ENCODE peak calls at places on chromosomes 12 and 14, in eight cellular contexts. One of them, this sample, is unnamed.

GRCh38 chr12:110102255-110102654 is 21.9 kb upstream of the IFT81 start:
- DNase-seq in small intestine: peak
- DNase-seq in Peyer's patch: peak
- DNase-seq in mucosa of descending colon: no peak
- DNase-seq in IMR-90: peak
- DNase-seq in tibial artery: no peak
- DNase-seq in A673: peak
- DNase-seq in Caco-2: peak
- DNase-seq in this sample: peak

GRCh38 chr14:62604524-62604923 is 440.7 kb downstream of the KCNH5 start:
- DNase-seq in small intestine: no peak
- DNase-seq in Peyer's patch: no peak
- DNase-seq in mucosa of descending colon: no peak
- DNase-seq in IMR-90: peak
- DNase-seq in tibial artery: no peak
- DNase-seq in A673: peak
- DNase-seq in Caco-2: no peak
- DNase-seq in this sample: no peak

GRCh38 chr12:23099604-23100003 is 474.6 kb downstream of the ETNK1 start:
- DNase-seq in small intestine: no peak
- DNase-seq in Peyer's patch: no peak
- DNase-seq in mucosa of descending colon: no peak
- DNase-seq in IMR-90: no peak
- DNase-seq in tibial artery: no peak
- DNase-seq in A673: no peak
- DNase-seq in Caco-2: no peak
- DNase-seq in this sample: no peak

GRCh38 chr12:121086896-121087295 is 45.8 kb upstream of the P2RX7 start:
- DNase-seq in small intestine: no peak
- DNase-seq in Peyer's patch: no peak
- DNase-seq in mucosa of descending colon: no peak
- DNase-seq in IMR-90: no peak
- DNase-seq in tibial artery: no peak
- DNase-seq in A673: no peak
- DNase-seq in Caco-2: no peak
- DNase-seq in this sample: no peak

GRCh38 chr12:9049520-9050133 is 60.3 kb downstream of the KLRG1 start:
- DNase-seq in small intestine: peak
- DNase-seq in Peyer's patch: no peak
- DNase-seq in mucosa of descending colon: no peak
- DNase-seq in IMR-90: peak
- DNase-seq in tibial artery: no peak
- DNase-seq in A673: peak
- DNase-seq in Caco-2: no peak
- DNase-seq in this sample: peak

GRCh38 chr12:126271138-126271537 is 1205.9 kb downstream of the AACS start:
- DNase-seq in small intestine: no peak
- DNase-seq in Peyer's patch: no peak
- DNase-seq in mucosa of descending colon: no peak
- DNase-seq in IMR-90: no peak
- DNase-seq in tibial artery: no peak
- DNase-seq in A673: no peak
- DNase-seq in Caco-2: no peak
- DNase-seq in this sample: no peak

GRCh38 chr12:72267974-72268373 is 4.2 kb upstream of the TRHDE start:
- DNase-seq in small intestine: no peak
- DNase-seq in Peyer's patch: no peak
- DNase-seq in mucosa of descending colon: no peak
- DNase-seq in IMR-90: peak
- DNase-seq in tibial artery: no peak
- DNase-seq in A673: peak
- DNase-seq in Caco-2: no peak
- DNase-seq in this sample: no peak

GRCh38 chr12:105983622-105984325 is 155.0 kb downstream of the NUAK1 start:
- DNase-seq in small intestine: no peak
- DNase-seq in Peyer's patch: no peak
- DNase-seq in mucosa of descending colon: no peak
- DNase-seq in IMR-90: peak
- DNase-seq in tibial artery: no peak
- DNase-seq in A673: no peak
- DNase-seq in Caco-2: no peak
- DNase-seq in this sample: peak

GRCh38 chr12:124481772-124482566 is 85.4 kb downstream of the NCOR2 start:
- DNase-seq in small intestine: no peak
- DNase-seq in Peyer's patch: peak
- DNase-seq in mucosa of descending colon: no peak
- DNase-seq in IMR-90: no peak
- DNase-seq in tibial artery: no peak
- DNase-seq in A673: no peak
- DNase-seq in Caco-2: no peak
- DNase-seq in this sample: no peak

DNA sequence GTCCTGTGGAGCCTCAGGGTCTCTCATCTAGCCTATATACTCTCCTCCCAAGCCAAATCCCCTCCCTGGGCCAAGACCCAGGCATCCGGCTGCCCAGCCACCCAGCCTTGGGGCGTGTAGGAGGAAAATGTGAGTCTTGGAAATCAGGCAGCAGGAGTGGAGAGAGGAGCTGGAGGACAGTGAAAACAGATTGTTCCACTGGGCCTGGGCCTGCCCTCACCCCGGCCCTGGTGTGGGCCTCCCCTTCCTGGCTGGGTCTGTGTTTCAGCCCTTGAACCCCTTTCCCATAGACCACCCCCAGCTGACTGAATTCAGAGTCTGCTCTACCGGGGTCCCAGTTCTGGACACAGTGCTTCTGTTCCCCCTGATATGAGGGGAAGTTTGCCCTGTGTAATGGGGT is 6.7 kb downstream of the ITGA5 start:
- DNase-seq in small intestine: no peak
- DNase-seq in Peyer's patch: no peak
- DNase-seq in mucosa of descending colon: no peak
- DNase-seq in IMR-90: no peak
- DNase-seq in tibial artery: peak
- DNase-seq in A673: no peak
- DNase-seq in Caco-2: no peak
- DNase-seq in this sample: no peak
- H3K4me3 ChIP-seq in small intestine: no peak
- H3K4me3 ChIP-seq in Peyer's patch: no peak
- H3K4me3 ChIP-seq in mucosa of descending colon: no peak
- H3K4me3 ChIP-seq in IMR-90: no peak
- H3K4me3 ChIP-seq in tibial artery: peak
- H3K4me3 ChIP-seq in A673: no peak
- H3K4me3 ChIP-seq in Caco-2: no peak
- H3K4me3 ChIP-seq in this sample: no peak

GRCh38 chr14:68285421-68286179 is 466.0 kb downstream of the RAD51B start:
- DNase-seq in small intestine: peak
- DNase-seq in Peyer's patch: peak
- DNase-seq in mucosa of descending colon: no peak
- DNase-seq in IMR-90: no peak
- DNase-seq in tibial artery: no peak
- DNase-seq in A673: no peak
- DNase-seq in Caco-2: no peak
- DNase-seq in this sample: no peak

GRCh38 chr14:68282479-68283377 is 463.1 kb downstream of the RAD51B start:
- DNase-seq in small intestine: no peak
- DNase-seq in Peyer's patch: no peak
- DNase-seq in mucosa of descending colon: no peak
- DNase-seq in IMR-90: no peak
- DNase-seq in tibial artery: no peak
- DNase-seq in A673: no peak
- DNase-seq in Caco-2: no peak
- DNase-seq in this sample: no peak

GRCh38 chr14:68283378-68284123 is 464.0 kb downstream of the RAD51B start:
- DNase-seq in small intestine: peak
- DNase-seq in Peyer's patch: peak
- DNase-seq in mucosa of descending colon: peak
- DNase-seq in IMR-90: no peak
- DNase-seq in tibial artery: no peak
- DNase-seq in A673: no peak
- DNase-seq in Caco-2: no peak
- DNase-seq in this sample: no peak

GRCh38 chr14:68284834-68285233 is 465.3 kb downstream of the RAD51B start:
- DNase-seq in small intestine: no peak
- DNase-seq in Peyer's patch: no peak
- DNase-seq in mucosa of descending colon: no peak
- DNase-seq in IMR-90: no peak
- DNase-seq in tibial artery: no peak
- DNase-seq in A673: no peak
- DNase-seq in Caco-2: no peak
- DNase-seq in this sample: no peak

GRCh38 chr14:68284333-68284732 is 464.8 kb downstream of the RAD51B start:
- DNase-seq in small intestine: no peak
- DNase-seq in Peyer's patch: no peak
- DNase-seq in mucosa of descending colon: no peak
- DNase-seq in IMR-90: no peak
- DNase-seq in tibial artery: no peak
- DNase-seq in A673: no peak
- DNase-seq in Caco-2: no peak
- DNase-seq in this sample: no peak
- H3K4me3 ChIP-seq in small intestine: no peak
- H3K4me3 ChIP-seq in Peyer's patch: no peak
- H3K4me3 ChIP-seq in mucosa of descending colon: no peak
- H3K4me3 ChIP-seq in IMR-90: no peak
- H3K4me3 ChIP-seq in tibial artery: no peak
- H3K4me3 ChIP-seq in A673: no peak
- H3K4me3 ChIP-seq in Caco-2: no peak
- H3K4me3 ChIP-seq in this sample: no peak

GRCh38 chr14:42374332-42374731 is 767.7 kb downstream of the LRFN5 start:
- DNase-seq in small intestine: no peak
- DNase-seq in Peyer's patch: no peak
- DNase-seq in mucosa of descending colon: no peak
- DNase-seq in IMR-90: no peak
- DNase-seq in tibial artery: no peak
- DNase-seq in A673: no peak
- DNase-seq in Caco-2: no peak
- DNase-seq in this sample: no peak

GRCh38 chr14:42378274-42378673 is 771.6 kb downstream of the LRFN5 start:
- DNase-seq in small intestine: no peak
- DNase-seq in Peyer's patch: no peak
- DNase-seq in mucosa of descending colon: no peak
- DNase-seq in IMR-90: no peak
- DNase-seq in tibial artery: no peak
- DNase-seq in A673: no peak
- DNase-seq in Caco-2: no peak
- DNase-seq in this sample: no peak

GRCh38 chr14:42378880-42379279 is 772.2 kb downstream of the LRFN5 start:
- DNase-seq in small intestine: no peak
- DNase-seq in Peyer's patch: no peak
- DNase-seq in mucosa of descending colon: no peak
- DNase-seq in IMR-90: no peak
- DNase-seq in tibial artery: no peak
- DNase-seq in A673: no peak
- DNase-seq in Caco-2: no peak
- DNase-seq in this sample: no peak
- H3K4me3 ChIP-seq in small intestine: no peak
- H3K4me3 ChIP-seq in Peyer's patch: no peak
- H3K4me3 ChIP-seq in mucosa of descending colon: no peak
- H3K4me3 ChIP-seq in IMR-90: no peak
- H3K4me3 ChIP-seq in tibial artery: no peak
- H3K4me3 ChIP-seq in A673: no peak
- H3K4me3 ChIP-seq in Caco-2: no peak
- H3K4me3 ChIP-seq in this sample: no peak

DNA sequence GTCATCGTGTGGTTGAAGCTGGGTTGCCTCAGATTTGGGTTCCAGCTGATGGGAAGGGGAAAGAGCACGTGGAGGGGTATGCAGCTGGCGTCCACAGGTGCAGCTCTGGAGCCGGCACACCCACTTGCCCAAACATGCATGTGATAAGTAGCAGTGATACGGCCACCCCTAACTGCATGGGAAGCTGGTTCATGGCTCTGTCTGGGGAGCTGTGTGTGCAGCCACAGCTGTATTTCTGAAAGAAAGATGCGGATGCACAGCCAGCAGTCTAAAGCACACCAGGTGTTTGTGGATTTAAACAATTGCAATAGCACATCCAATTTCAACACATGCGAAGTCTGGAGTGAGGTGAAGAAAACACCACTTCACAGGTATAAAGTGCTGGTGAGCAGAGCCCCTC is 181.4 kb downstream of the EFCAB11 start:
- DNase-seq in small intestine: no peak
- DNase-seq in Peyer's patch: no peak
- DNase-seq in mucosa of descending colon: no peak
- DNase-seq in IMR-90: no peak
- DNase-seq in tibial artery: no peak
- DNase-seq in A673: no peak
- DNase-seq in Caco-2: no peak
- DNase-seq in this sample: no peak
- H3K4me3 ChIP-seq in small intestine: no peak
- H3K4me3 ChIP-seq in Peyer's patch: no peak
- H3K4me3 ChIP-seq in mucosa of descending colon: no peak
- H3K4me3 ChIP-seq in IMR-90: no peak
- H3K4me3 ChIP-seq in tibial artery: no peak
- H3K4me3 ChIP-seq in A673: no peak
- H3K4me3 ChIP-seq in Caco-2: no peak
- H3K4me3 ChIP-seq in this sample: no peak

GRCh38 chr12:130754234-130755001 is 38.3 kb upstream of the RIMBP2 start:
- DNase-seq in small intestine: no peak
- DNase-seq in Peyer's patch: no peak
- DNase-seq in mucosa of descending colon: no peak
- DNase-seq in IMR-90: no peak
- DNase-seq in tibial artery: no peak
- DNase-seq in A673: no peak
- DNase-seq in Caco-2: no peak
- DNase-seq in this sample: no peak
- H3K4me3 ChIP-seq in small intestine: no peak
- H3K4me3 ChIP-seq in Peyer's patch: no peak
- H3K4me3 ChIP-seq in mucosa of descending colon: no peak
- H3K4me3 ChIP-seq in IMR-90: no peak
- H3K4me3 ChIP-seq in tibial artery: no peak
- H3K4me3 ChIP-seq in A673: no peak
- H3K4me3 ChIP-seq in Caco-2: no peak
- H3K4me3 ChIP-seq in this sample: no peak

GRCh38 chr12:75533239-75533638 is 21.8 kb upstream of the KRR1 start:
- DNase-seq in small intestine: no peak
- DNase-seq in Peyer's patch: no peak
- DNase-seq in mucosa of descending colon: no peak
- DNase-seq in IMR-90: no peak
- DNase-seq in tibial artery: no peak
- DNase-seq in A673: no peak
- DNase-seq in Caco-2: no peak
- DNase-seq in this sample: no peak
- H3K4me3 ChIP-seq in small intestine: no peak
- H3K4me3 ChIP-seq in Peyer's patch: no peak
- H3K4me3 ChIP-seq in mucosa of descending colon: no peak
- H3K4me3 ChIP-seq in IMR-90: no peak
- H3K4me3 ChIP-seq in tibial artery: no peak
- H3K4me3 ChIP-seq in A673: no peak
- H3K4me3 ChIP-seq in Caco-2: no peak
- H3K4me3 ChIP-seq in this sample: no peak

DNA sequence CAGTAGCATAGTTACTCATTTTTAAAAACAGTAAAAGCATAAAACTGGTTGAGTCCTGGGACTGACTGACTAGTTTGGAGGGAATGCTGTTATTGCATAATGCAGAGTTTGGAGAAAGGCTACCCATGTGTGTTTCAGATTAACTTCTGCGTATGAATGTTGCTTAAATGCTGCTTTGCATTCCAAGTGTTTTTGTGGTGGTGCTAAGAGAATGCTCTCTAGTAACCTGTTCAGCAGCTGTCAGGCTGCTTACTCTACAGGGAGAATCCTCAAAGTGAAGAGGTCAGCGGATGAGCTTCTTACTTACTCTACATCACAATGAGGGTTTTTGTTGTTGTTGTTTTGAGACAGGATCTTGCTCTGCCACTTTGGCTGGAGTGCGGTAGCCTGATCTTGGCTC is 4.3 kb downstream of the DLST start:
- DNase-seq in small intestine: no peak
- DNase-seq in Peyer's patch: no peak
- DNase-seq in mucosa of descending colon: no peak
- DNase-seq in IMR-90: peak
- DNase-seq in tibial artery: no peak
- DNase-seq in A673: no peak
- DNase-seq in Caco-2: no peak
- DNase-seq in this sample: peak
- H3K4me3 ChIP-seq in small intestine: no peak
- H3K4me3 ChIP-seq in Peyer's patch: no peak
- H3K4me3 ChIP-seq in mucosa of descending colon: no peak
- H3K4me3 ChIP-seq in IMR-90: no peak
- H3K4me3 ChIP-seq in tibial artery: no peak
- H3K4me3 ChIP-seq in A673: no peak
- H3K4me3 ChIP-seq in Caco-2: no peak
- H3K4me3 ChIP-seq in this sample: no peak